ENCODE peak calls at places on chromosomes 16 and 17, in five cellular contexts. H, U, A, B and M are unnamed samples.

GRCh38 chr16:85686912-85687591 is 1.7 kb downstream of the GINS2 start:
- DNase-seq in B (no peak), U (no peak), A (no peak), H (no peak), M (no peak)

GRCh38 chr17:21275047-21275578 is 9.4 kb upstream of the MAP2K3 start:
- DNase-seq in H (no peak), A (no peak), U (no peak), B (no peak), M (no peak)

GRCh38 chr17:10198509-10199249 is at the start of gene GAS7:
- DNase-seq in B (peak; percentile 74), A (no peak), H (peak; percentile 46), U (peak; percentile 60), M (peak; percentile 43)

GRCh38 chr16:74487634-74488495 is 66.6 kb upstream of the CLEC18B start:
- DNase-seq in A (no peak), B (no peak), H (no peak), U (no peak), M (no peak)

GRCh38 chr17:35283767-35284166 is 40.9 kb downstream of the SLFN5 start:
- DNase-seq in U (no peak), A (no peak), B (no peak), H (no peak), M (no peak)

GRCh38 chr17:40554646-40555295 is 10.5 kb downstream of the CCR7 start:
- DNase-seq in A (no peak), B (no peak), H (peak; percentile 10), U (peak; percentile 2), M (no peak)

GRCh38 chr17:5583426-5584382 is 605 bp downstream of the NLRP1 start:
- DNase-seq in B (peak; percentile 34), A (no peak), U (no peak), H (no peak), M (no peak)

GRCh38 chr16:89365044-89365467 is 125.3 kb downstream of the ANKRD11 start:
- DNase-seq in A (no peak), U (no peak), B (no peak), H (no peak), M (no peak)

GRCh38 chr17:1643293-1643998 is 2.1 kb downstream of the SCARF1 start:
- DNase-seq in B (peak; percentile 41), U (no peak), A (peak; percentile 62), H (peak; percentile 50), M (no peak)

GRCh38 chr16:89317101-89317671 is 99.7 kb downstream of the ZNF778 start:
- DNase-seq in A (no peak), U (no peak), B (peak; percentile 5), H (no peak), M (no peak)

GRCh38 chr16:24736758-24737157 is 7.3 kb downstream of the TNRC6A start:
- DNase-seq in U (no peak), H (no peak), A (no peak), B (no peak), M (no peak)

GRCh38 chr17:32222621-32223020 is 43.0 kb upstream of the RHBDL3 start:
- DNase-seq in U (no peak), H (no peak), B (no peak), A (no peak), M (no peak)

GRCh38 chr16:81703177-81704155 is 75.6 kb upstream of the PLCG2 start:
- DNase-seq in U (no peak), B (no peak), H (peak; percentile 90), A (peak; percentile 26), M (no peak)

GRCh38 chr16:29738514-29738913 is 7.3 kb downstream of the C16orf54 start:
- DNase-seq in A (no peak), U (no peak), B (no peak), H (no peak), M (no peak)

GRCh38 chr17:66542967-66543525 is 240.6 kb downstream of the PRKCA start:
- DNase-seq in U (no peak), A (no peak), B (no peak), H (no peak), M (no peak)

GRCh38 chr17:32673964-32674363 is 187.2 kb downstream of the CDK5R1 start:
- DNase-seq in U (no peak), H (no peak), A (no peak), B (no peak), M (no peak)

GRCh38 chr16:87304951-87305350 is 12.2 kb downstream of the C16orf95 start:
- DNase-seq in H (no peak), U (no peak), B (no peak), A (no peak), M (no peak)

GRCh38 chr17:62179525-62180161 is 114.6 kb upstream of the MED13 start:
- DNase-seq in H (no peak), B (no peak), U (no peak), A (peak; percentile 88), M (no peak)

GRCh38 chr16:81431554-81432353 is 12.9 kb upstream of the CMIP start:
- DNase-seq in H (peak; percentile 59), U (no peak), A (no peak), B (no peak), M (no peak)

GRCh38 chr17:17096438-17097178 is 54.4 kb downstream of the MPRIP start:
- DNase-seq in H (no peak), B (no peak), U (no peak), A (no peak), M (no peak)

GRCh38 chr16:3578610-3579551 is 1.7 kb upstream of the NLRC3 start:
- DNase-seq in A (no peak), U (no peak), B (no peak), H (no peak), M (no peak)

GRCh38 chr16:9123871-9124270 is 32.4 kb downstream of the HAPSTR1 start:
- DNase-seq in H (peak; percentile 65), U (peak; percentile 32), A (peak; percentile 54), B (peak; percentile 44), M (no peak)

GRCh38 chr16:67868290-67868689 is 4.6 kb upstream of the EDC4 start:
- DNase-seq in H (no peak), B (no peak), U (peak; percentile 51), A (no peak), M (no peak)

GRCh38 chr17:46159686-46160085 is 33.5 kb downstream of the KANSL1 start:
- DNase-seq in A (no peak), U (no peak), B (no peak), H (no peak), M (no peak)

GRCh38 chr16:57371494-57372371 is 557 bp upstream of the CX3CL1 start:
- DNase-seq in H (no peak), B (no peak), U (no peak), A (no peak), M (no peak)
- H3K27ac ChIP-seq in H (no peak overlapping the region), B (peak overlapping the region; percentile 64), U (peak overlapping the region; percentile 92), A (no peak overlapping the region), M (peak overlapping the region; percentile 86)

GRCh38 chr17:30378191-30378796 is 433 bp upstream of the CPD start:
- DNase-seq in B (peak; percentile 39), H (no peak), U (peak; percentile 35), A (no peak), M (no peak)

GRCh38 chr17:30380106-30380420 is 1.3 kb downstream of the CPD start:
- DNase-seq in H (no peak), B (no peak), U (no peak), A (no peak), M (no peak)

GRCh38 chr17:30377574-30377973 is 1.2 kb upstream of the CPD start:
- DNase-seq in A (no peak), U (no peak), B (no peak), H (no peak), M (no peak)

GRCh38 chr17:30379303-30380105 is 777 bp downstream of the CPD start:
- DNase-seq in B (peak; percentile 35), U (peak; percentile 20), A (no peak), H (no peak), M (no peak)

DNA sequence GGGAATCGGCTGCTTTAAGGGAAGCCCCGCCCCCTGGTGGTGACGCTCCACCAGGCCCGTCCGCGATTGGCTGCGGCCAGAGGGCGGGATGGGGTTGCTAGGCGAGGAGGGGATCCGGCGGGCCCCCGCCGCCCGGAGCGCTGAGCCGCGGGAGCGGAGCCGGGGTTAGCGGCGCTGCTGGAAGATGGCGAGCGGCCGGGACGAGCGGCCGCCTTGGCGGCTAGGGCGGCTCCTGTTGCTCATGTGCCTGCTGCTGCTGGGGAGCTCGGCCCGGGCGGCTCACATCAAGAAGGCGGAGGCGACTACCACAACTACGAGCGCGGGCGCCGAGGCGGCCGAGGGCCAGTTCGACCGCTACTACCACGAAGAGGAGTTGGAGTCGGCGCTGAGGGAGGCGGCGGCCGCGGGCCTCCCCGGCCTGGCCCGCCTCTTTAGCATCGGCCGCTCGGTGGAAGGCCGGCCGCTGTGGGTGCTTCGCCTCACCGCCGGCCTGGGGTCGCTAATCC is at the start of gene CPD:
- DNase-seq in U (peak; percentile 98), B (peak; percentile 98), H (peak; percentile 95), A (peak; percentile 81), M (peak; percentile 98)
- H3K27ac ChIP-seq in U (peak within 1 kb of the TSS; percentile 93), B (peak within 1 kb of the TSS; percentile 93), H (no peak within 1 kb of the TSS), A (peak within 1 kb of the TSS; percentile 52), M (peak within 1 kb of the TSS; percentile 90)

GRCh38 chr17:27353469-27354050 is 59.6 kb downstream of the WSB1 start:
- DNase-seq in B (peak; percentile 94), U (peak; percentile 84), H (peak; percentile 94), A (peak; percentile 78), M (peak; percentile 81)

GRCh38 chr17:27354051-27354490 is 60.2 kb downstream of the WSB1 start:
- DNase-seq in A (no peak), H (no peak), U (no peak), B (peak; percentile 18), M (no peak)

GRCh38 chr17:27355419-27355818 is 61.5 kb downstream of the WSB1 start:
- DNase-seq in A (no peak), H (no peak), U (no peak), B (no peak), M (no peak)

GRCh38 chr17:27356091-27356705 is 62.3 kb downstream of the WSB1 start:
- DNase-seq in U (no peak), B (no peak), A (no peak), H (no peak), M (no peak)

GRCh38 chr17:27354491-27355081 is 60.7 kb downstream of the WSB1 start:
- DNase-seq in A (no peak), B (no peak), U (no peak), H (no peak), M (no peak)
- H3K27ac ChIP-seq in A (peak overlapping the region; percentile 93), B (peak overlapping the region; percentile 93), U (no peak overlapping the region), H (no peak overlapping the region), M (no peak overlapping the region)

GRCh38 chr17:79950711-79951110 is 85.0 kb downstream of the TBC1D16 start:
- DNase-seq in U (peak; percentile 64), H (no peak), A (no peak), B (no peak), M (no peak)
- H3K27ac ChIP-seq in U (peak overlapping the region; percentile 86), H (no peak overlapping the region), A (no peak overlapping the region), B (no peak overlapping the region), M (peak overlapping the region; percentile 53)

GRCh38 chr17:73286863-73287296 is 24.9 kb downstream of the CDC42EP4 start:
- DNase-seq in A (no peak), H (peak; percentile 57), B (no peak), U (no peak), M (no peak)
- H3K27ac ChIP-seq in A (no peak overlapping the region), H (no peak overlapping the region), B (peak overlapping the region; percentile 31), U (peak overlapping the region; percentile 16), M (peak overlapping the region; percentile 99)